ENCODE peak calls at places on chromosomes 2 and 18, in five cellular contexts. P, K, E, V and F are unnamed samples.

GRCh38 chr2:74764429-74765272 is 69.3 kb upstream of the HK2 start:
- DNase-seq in E (no peak), P (no peak), V (no peak), K (peak; percentile 60), F (no peak)

GRCh38 chr2:42786561-42787345 is 5.6 kb downstream of the HAAO start:
- DNase-seq in K (no peak), E (no peak), V (no peak), P (no peak), F (no peak)

GRCh38 chr2:189836644-189837043 is 52.4 kb downstream of the PMS1 start:
- DNase-seq in E (peak; percentile 80), P (no peak), V (no peak), K (peak; percentile 91), F (no peak)

GRCh38 chr2:199216253-199216652 is 241.5 kb downstream of the SATB2 start:
- DNase-seq in V (no peak), K (no peak), E (no peak), P (no peak), F (peak; percentile 67)

GRCh38 chr2:28219134-28219533 is 173.5 kb upstream of the FOSL2 start:
- DNase-seq in E (peak; percentile 12), V (no peak), K (peak; percentile 43), P (no peak), F (no peak)

GRCh38 chr2:64839844-64840243 is 149.4 kb upstream of the SLC1A4 start:
- DNase-seq in V (no peak), K (no peak), P (no peak), E (no peak), F (no peak)

GRCh38 chr2:159614534-159615186 is 1.7 kb downstream of the BAZ2B start:
- DNase-seq in P (no peak), E (peak; percentile 5), V (no peak), K (peak; percentile 67), F (no peak)

GRCh38 chr18:47601608-47602272 is 328.7 kb downstream of the SMAD2 start:
- DNase-seq in K (no peak), P (no peak), V (no peak), E (no peak), F (no peak)

GRCh38 chr2:19826874-19827273 is 74.9 kb downstream of the TTC32 start:
- DNase-seq in V (no peak), K (no peak), E (no peak), P (no peak), F (no peak)

GRCh38 chr2:180133736-180134135 is 126.6 kb upstream of the CWC22 start:
- DNase-seq in P (no peak), K (no peak), E (peak; percentile 92), V (no peak), F (no peak)

GRCh38 chr2:230666885-230667712 is 45.5 kb upstream of the CAB39 start:
- DNase-seq in P (no peak), E (peak; percentile 42), K (peak; percentile 69), V (no peak), F (no peak)

GRCh38 chr2:126107883-126108282 is 548.1 kb upstream of the GYPC start:
- DNase-seq in K (no peak), P (no peak), V (no peak), E (no peak), F (no peak)

GRCh38 chr2:37569986-37570688 is 101.3 kb downstream of the CDC42EP3 start:
- DNase-seq in E (peak; percentile 52), K (peak; percentile 85), V (no peak), P (no peak), F (no peak)

GRCh38 chr2:237904806-237905599 is 45.6 kb downstream of the RAMP1 start:
- DNase-seq in K (peak; percentile 91), E (no peak), V (no peak), P (no peak), F (peak; percentile 58)

GRCh38 chr18:78770149-78771139 is 209.2 kb upstream of the SALL3 start:
- DNase-seq in K (no peak), E (no peak), P (no peak), V (no peak), F (no peak)

GRCh38 chr2:72104821-72105588 is 42.7 kb downstream of the CYP26B1 start:
- DNase-seq in V (no peak), E (no peak), K (no peak), P (no peak), F (no peak)

GRCh38 chr2:4653989-4654388 is 950.6 kb downstream of the DCDC2C start:
- DNase-seq in V (no peak), E (no peak), P (no peak), K (no peak), F (no peak)

GRCh38 chr2:86305195-86305975 is 32.0 kb downstream of the REEP1 start:
- DNase-seq in E (no peak), P (no peak), V (no peak), K (no peak), F (no peak)

GRCh38 chr2:16739778-16740581 is 74.3 kb upstream of the CYRIA start:
- DNase-seq in V (no peak), P (peak; percentile 43), K (no peak), E (no peak), F (no peak)

GRCh38 chr18:35672897-35673296 is 91.4 kb downstream of the GALNT1 start:
- DNase-seq in V (peak; percentile 24), K (peak; percentile 77), E (peak; percentile 90), P (no peak), F (no peak)

GRCh38 chr2:86223682-86224560 is 24.7 kb downstream of the MRPL35 start:
- DNase-seq in K (peak; percentile 59), E (no peak), V (no peak), P (no peak), F (no peak)

GRCh38 chr18:35415511-35416427 is 38.6 kb upstream of the ZNF396 start:
- DNase-seq in E (no peak), K (peak; percentile 5), P (no peak), V (no peak), F (no peak)

GRCh38 chr18:60543646-60544045 is 171.1 kb upstream of the MC4R start:
- DNase-seq in V (no peak), E (no peak), K (no peak), P (no peak), F (no peak)

GRCh38 chr2:74583504-74583903 is 29.0 kb downstream of the DOK1 start:
- DNase-seq in P (no peak), V (no peak), K (peak; percentile 58), E (peak; percentile 55), F (no peak)

GRCh38 chr18:64253900-64254299 is 105.0 kb upstream of the LINC00305 start:
- DNase-seq in P (no peak), K (no peak), V (no peak), E (no peak), F (peak; percentile 18)

GRCh38 chr2:95297088-95297487 is at the start of gene KCNIP3:
- DNase-seq in K (no peak), E (peak; percentile 51), V (peak; percentile 66), P (no peak), F (no peak)

GRCh38 chr2:240603081-240603835 is 16.7 kb downstream of the CAPN10 start:
- DNase-seq in V (no peak), E (no peak), K (no peak), P (no peak), F (no peak)

GRCh38 chr2:222844323-222844722 is 16.5 kb upstream of the ACSL3 start:
- DNase-seq in K (peak; percentile 96), E (peak; percentile 95), V (no peak), P (no peak), F (no peak)

GRCh38 chr2:26561918-26562810 is 79.0 kb downstream of the CIB4 start:
- DNase-seq in K (no peak), E (no peak), P (peak; percentile 86), V (no peak), F (no peak)
- TF ChIP-seq CTCF in K (peak; percentile 15), E (no peak), P (peak; percentile 55), V (no peak), F (no peak)

GRCh38 chr2:124571836-124572235 is 546.7 kb downstream of the CNTNAP5 start:
- DNase-seq in P (no peak), K (no peak), E (no peak), V (no peak), F (no peak)
- H3K27ac ChIP-seq in P (no peak overlapping the region), K (no peak overlapping the region), E (no peak overlapping the region), V (no peak overlapping the region), F (no peak overlapping the region)

GRCh38 chr2:54103454-54104314 is 11.7 kb upstream of the ACYP2 start:
- DNase-seq in E (peak; percentile 93), P (peak; percentile 83), K (peak; percentile 54), V (peak; percentile 70), F (peak; percentile 85)

GRCh38 chr2:54100772-54101171 is 14.6 kb upstream of the ACYP2 start:
- DNase-seq in V (no peak), P (no peak), E (no peak), K (no peak), F (no peak)

GRCh38 chr2:54099834-54100595 is 15.4 kb upstream of the ACYP2 start:
- DNase-seq in P (no peak), V (no peak), E (no peak), K (no peak), F (peak; percentile 55)

GRCh38 chr2:54097124-54097523 is 18.3 kb upstream of the ACYP2 start:
- DNase-seq in P (no peak), K (no peak), V (no peak), E (no peak), F (no peak)

GRCh38 chr2:54099370-54099769 is 16.0 kb upstream of the ACYP2 start:
- DNase-seq in E (no peak), P (no peak), K (no peak), V (no peak), F (no peak)
- H3K4me2 ChIP-seq in E (no peak overlapping the region), P (no peak overlapping the region), K (no peak overlapping the region), V (no peak overlapping the region), F (no peak overlapping the region)

GRCh38 chr2:176830362-176830761 is 382.2 kb upstream of the HNRNPA3 start:
- DNase-seq in K (no peak), V (no peak), P (no peak), E (peak; percentile 35), F (no peak)
- TF ChIP-seq CTCF in K (no peak), V (no peak), P (no peak), E (peak; percentile 35), F (peak; percentile 11)

GRCh38 chr2:241836257-241836656 is 22.4 kb downstream of the PDCD1 start:
- DNase-seq in E (no peak), K (no peak), V (no peak), P (no peak), F (no peak)
- H3K27ac ChIP-seq in E (no peak overlapping the region), K (no peak overlapping the region), V (no peak overlapping the region), P (no peak overlapping the region), F (no peak overlapping the region)

GRCh38 chr2:203442463-203442862 is 92.6 kb downstream of the RAPH1 start:
- DNase-seq in K (no peak), E (no peak), P (no peak), V (no peak), F (no peak)
- H3K4me2 ChIP-seq in K (no peak overlapping the region), E (no peak overlapping the region), P (no peak overlapping the region), V (no peak overlapping the region), F (no peak overlapping the region)